ENCODE peak calls at places on chromosomes 7 and 10, in nine cellular contexts. One of them, this sample, is unnamed.

GRCh38 chr10:43961523-43962345 is 313.1 kb upstream of the ZNF32 start:
- DNase-seq in CD8-positive, alpha-beta T cell: peak
- DNase-seq in ovary: peak
- DNase-seq in hepatocyte: no peak
- DNase-seq in MM.1S: no peak
- DNase-seq in chondrocyte: no peak
- DNase-seq in AG10803: no peak
- DNase-seq in mesothelial cell of epicardium: peak
- DNase-seq in activated CD8-positive, alpha-beta T cell treated with anti-CD3 and anti-CD28 coated beads for 36 hours: no peak
- DNase-seq in this sample: no peak

GRCh38 chr10:130737622-130738021 is 573.9 kb downstream of the TCERG1L start:
- DNase-seq in CD8-positive, alpha-beta T cell: no peak
- DNase-seq in ovary: no peak
- DNase-seq in hepatocyte: peak
- DNase-seq in MM.1S: no peak
- DNase-seq in chondrocyte: peak
- DNase-seq in AG10803: no peak
- DNase-seq in mesothelial cell of epicardium: peak
- DNase-seq in activated CD8-positive, alpha-beta T cell treated with anti-CD3 and anti-CD28 coated beads for 36 hours: no peak
- DNase-seq in this sample: no peak

GRCh38 chr10:78684954-78685353 is 383.8 kb upstream of the ZMIZ1 start:
- DNase-seq in CD8-positive, alpha-beta T cell: no peak
- DNase-seq in ovary: no peak
- DNase-seq in hepatocyte: no peak
- DNase-seq in MM.1S: no peak
- DNase-seq in chondrocyte: no peak
- DNase-seq in AG10803: no peak
- DNase-seq in mesothelial cell of epicardium: no peak
- DNase-seq in activated CD8-positive, alpha-beta T cell treated with anti-CD3 and anti-CD28 coated beads for 36 hours: no peak
- DNase-seq in this sample: no peak

GRCh38 chr7:1176891-1177373 is 16.9 kb upstream of the ZFAND2A start:
- DNase-seq in CD8-positive, alpha-beta T cell: peak
- DNase-seq in ovary: peak
- DNase-seq in hepatocyte: peak
- DNase-seq in MM.1S: peak
- DNase-seq in chondrocyte: no peak
- DNase-seq in AG10803: peak
- DNase-seq in mesothelial cell of epicardium: peak
- DNase-seq in activated CD8-positive, alpha-beta T cell treated with anti-CD3 and anti-CD28 coated beads for 36 hours: peak
- DNase-seq in this sample: peak

GRCh38 chr10:72063703-72064391 is 24.5 kb downstream of the SPOCK2 start:
- DNase-seq in CD8-positive, alpha-beta T cell: no peak
- DNase-seq in ovary: no peak
- DNase-seq in hepatocyte: peak
- DNase-seq in MM.1S: no peak
- DNase-seq in chondrocyte: no peak
- DNase-seq in AG10803: no peak
- DNase-seq in mesothelial cell of epicardium: no peak
- DNase-seq in activated CD8-positive, alpha-beta T cell treated with anti-CD3 and anti-CD28 coated beads for 36 hours: no peak
- DNase-seq in this sample: no peak

GRCh38 chr7:76337147-76337546 is 21.6 kb downstream of the YWHAG start:
- DNase-seq in CD8-positive, alpha-beta T cell: no peak
- DNase-seq in ovary: no peak
- DNase-seq in hepatocyte: no peak
- DNase-seq in MM.1S: no peak
- DNase-seq in chondrocyte: no peak
- DNase-seq in AG10803: no peak
- DNase-seq in mesothelial cell of epicardium: no peak
- DNase-seq in activated CD8-positive, alpha-beta T cell treated with anti-CD3 and anti-CD28 coated beads for 36 hours: no peak
- DNase-seq in this sample: no peak

GRCh38 chr10:126701526-126701925 is 31.0 kb upstream of the C10orf90 start:
- DNase-seq in CD8-positive, alpha-beta T cell: no peak
- DNase-seq in ovary: no peak
- DNase-seq in hepatocyte: no peak
- DNase-seq in MM.1S: no peak
- DNase-seq in chondrocyte: no peak
- DNase-seq in AG10803: no peak
- DNase-seq in mesothelial cell of epicardium: no peak
- DNase-seq in activated CD8-positive, alpha-beta T cell treated with anti-CD3 and anti-CD28 coated beads for 36 hours: no peak
- DNase-seq in this sample: no peak

GRCh38 chr7:48365010-48365409 is 193.8 kb downstream of the ABCA13 start:
- DNase-seq in CD8-positive, alpha-beta T cell: no peak
- DNase-seq in ovary: no peak
- DNase-seq in hepatocyte: no peak
- DNase-seq in MM.1S: no peak
- DNase-seq in chondrocyte: no peak
- DNase-seq in AG10803: no peak
- DNase-seq in mesothelial cell of epicardium: no peak
- DNase-seq in activated CD8-positive, alpha-beta T cell treated with anti-CD3 and anti-CD28 coated beads for 36 hours: no peak
- DNase-seq in this sample: no peak

GRCh38 chr7:68313806-68314205 is 1284.5 kb upstream of the AUTS2 start:
- DNase-seq in CD8-positive, alpha-beta T cell: no peak
- DNase-seq in ovary: no peak
- DNase-seq in hepatocyte: no peak
- DNase-seq in MM.1S: no peak
- DNase-seq in chondrocyte: no peak
- DNase-seq in AG10803: no peak
- DNase-seq in mesothelial cell of epicardium: no peak
- DNase-seq in activated CD8-positive, alpha-beta T cell treated with anti-CD3 and anti-CD28 coated beads for 36 hours: no peak
- DNase-seq in this sample: no peak

GRCh38 chr7:5177060-5177459 is 13.0 kb upstream of the WIPI2 start:
- DNase-seq in CD8-positive, alpha-beta T cell: no peak
- DNase-seq in ovary: peak
- DNase-seq in hepatocyte: no peak
- DNase-seq in MM.1S: no peak
- DNase-seq in chondrocyte: no peak
- DNase-seq in AG10803: peak
- DNase-seq in mesothelial cell of epicardium: no peak
- DNase-seq in activated CD8-positive, alpha-beta T cell treated with anti-CD3 and anti-CD28 coated beads for 36 hours: no peak
- DNase-seq in this sample: no peak

GRCh38 chr10:104123397-104123796 is 1.4 kb downstream of the SFR1 start:
- DNase-seq in CD8-positive, alpha-beta T cell: no peak
- DNase-seq in ovary: no peak
- DNase-seq in hepatocyte: no peak
- DNase-seq in MM.1S: peak
- DNase-seq in chondrocyte: no peak
- DNase-seq in AG10803: peak
- DNase-seq in mesothelial cell of epicardium: no peak
- DNase-seq in activated CD8-positive, alpha-beta T cell treated with anti-CD3 and anti-CD28 coated beads for 36 hours: no peak
- DNase-seq in this sample: peak
- TF ChIP-seq CTCF in CD8-positive, alpha-beta T cell: no peak
- TF ChIP-seq CTCF in ovary: no peak
- TF ChIP-seq CTCF in hepatocyte: peak
- TF ChIP-seq CTCF in MM.1S: peak
- TF ChIP-seq CTCF in chondrocyte: peak
- TF ChIP-seq CTCF in AG10803: peak
- TF ChIP-seq CTCF in mesothelial cell of epicardium: no peak
- TF ChIP-seq CTCF in activated CD8-positive, alpha-beta T cell treated with anti-CD3 and anti-CD28 coated beads for 36 hours: no peak
- TF ChIP-seq CTCF in this sample: peak

GRCh38 chr10:96831867-96832720 is at the start of gene LCOR:
- DNase-seq in CD8-positive, alpha-beta T cell: peak
- DNase-seq in ovary: peak
- DNase-seq in hepatocyte: peak
- DNase-seq in MM.1S: peak
- DNase-seq in chondrocyte: peak
- DNase-seq in AG10803: peak
- DNase-seq in mesothelial cell of epicardium: peak
- DNase-seq in activated CD8-positive, alpha-beta T cell treated with anti-CD3 and anti-CD28 coated beads for 36 hours: peak
- DNase-seq in this sample: peak

GRCh38 chr10:96833220-96834001 is 1.3 kb downstream of the LCOR start:
- DNase-seq in CD8-positive, alpha-beta T cell: peak
- DNase-seq in ovary: no peak
- DNase-seq in hepatocyte: peak
- DNase-seq in MM.1S: no peak
- DNase-seq in chondrocyte: no peak
- DNase-seq in AG10803: no peak
- DNase-seq in mesothelial cell of epicardium: peak
- DNase-seq in activated CD8-positive, alpha-beta T cell treated with anti-CD3 and anti-CD28 coated beads for 36 hours: peak
- DNase-seq in this sample: no peak

GRCh38 chr10:96831200-96831866 is 765 bp upstream of the LCOR start:
- DNase-seq in CD8-positive, alpha-beta T cell: no peak
- DNase-seq in ovary: no peak
- DNase-seq in hepatocyte: no peak
- DNase-seq in MM.1S: no peak
- DNase-seq in chondrocyte: no peak
- DNase-seq in AG10803: no peak
- DNase-seq in mesothelial cell of epicardium: no peak
- DNase-seq in activated CD8-positive, alpha-beta T cell treated with anti-CD3 and anti-CD28 coated beads for 36 hours: no peak
- DNase-seq in this sample: no peak

GRCh38 chr10:96834121-96834520 is 2.0 kb downstream of the LCOR start:
- DNase-seq in CD8-positive, alpha-beta T cell: no peak
- DNase-seq in ovary: no peak
- DNase-seq in hepatocyte: peak
- DNase-seq in MM.1S: no peak
- DNase-seq in chondrocyte: no peak
- DNase-seq in AG10803: no peak
- DNase-seq in mesothelial cell of epicardium: no peak
- DNase-seq in activated CD8-positive, alpha-beta T cell treated with anti-CD3 and anti-CD28 coated beads for 36 hours: no peak
- DNase-seq in this sample: no peak

GRCh38 chr10:96832721-96833219 is 672 bp downstream of the LCOR start:
- DNase-seq in CD8-positive, alpha-beta T cell: peak
- DNase-seq in ovary: peak
- DNase-seq in hepatocyte: peak
- DNase-seq in MM.1S: peak
- DNase-seq in chondrocyte: peak
- DNase-seq in AG10803: peak
- DNase-seq in mesothelial cell of epicardium: peak
- DNase-seq in activated CD8-positive, alpha-beta T cell treated with anti-CD3 and anti-CD28 coated beads for 36 hours: peak
- DNase-seq in this sample: peak
- TF ChIP-seq CTCF in CD8-positive, alpha-beta T cell: no peak
- TF ChIP-seq CTCF in ovary: no peak
- TF ChIP-seq CTCF in hepatocyte: no peak
- TF ChIP-seq CTCF in MM.1S: no peak
- TF ChIP-seq CTCF in chondrocyte: peak
- TF ChIP-seq CTCF in AG10803: no peak
- TF ChIP-seq CTCF in mesothelial cell of epicardium: no peak
- TF ChIP-seq CTCF in activated CD8-positive, alpha-beta T cell treated with anti-CD3 and anti-CD28 coated beads for 36 hours: no peak
- TF ChIP-seq CTCF in this sample: no peak

DNA sequence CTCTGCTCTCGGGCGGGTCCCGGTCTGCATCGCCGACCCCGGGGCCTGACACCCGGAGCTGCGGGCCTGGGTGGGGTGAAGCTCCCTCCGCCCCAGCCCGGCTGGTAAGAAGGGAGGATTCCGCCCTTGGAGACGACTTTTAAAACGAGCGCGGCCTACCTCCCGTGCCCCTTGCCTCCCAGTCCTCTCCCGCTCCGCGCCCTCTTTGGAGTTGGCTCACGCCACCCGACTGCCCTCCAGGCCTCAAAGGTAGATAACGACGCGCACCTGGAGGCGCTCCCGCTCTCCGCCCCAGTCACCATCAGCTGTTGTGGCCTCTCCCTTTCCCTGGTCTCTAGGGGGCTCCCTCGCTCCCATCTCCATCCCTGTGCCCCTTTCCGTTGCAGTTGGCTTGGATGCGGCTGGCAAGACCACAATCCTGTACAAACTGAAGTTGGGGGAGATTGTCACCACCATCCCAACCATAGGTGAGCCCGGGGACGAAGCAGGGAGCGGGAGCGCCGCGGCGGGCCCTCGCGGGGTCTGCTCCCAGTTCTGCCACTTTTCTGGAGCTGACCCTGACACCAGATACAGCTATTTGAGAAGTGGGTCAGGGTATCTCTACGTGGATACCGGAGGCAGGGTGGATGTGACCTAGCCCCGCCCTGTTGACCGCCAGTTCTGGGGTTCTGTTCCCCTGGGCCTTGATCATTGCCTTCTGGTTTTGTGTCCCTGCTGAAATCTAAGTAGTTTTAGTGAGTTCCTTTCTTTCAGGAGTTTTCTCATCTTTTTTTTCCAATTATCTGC is 679 bp downstream of the ARF5 start:
- DNase-seq in CD8-positive, alpha-beta T cell: peak
- DNase-seq in ovary: peak
- DNase-seq in hepatocyte: peak
- DNase-seq in MM.1S: peak
- DNase-seq in chondrocyte: no peak
- DNase-seq in AG10803: peak
- DNase-seq in mesothelial cell of epicardium: peak
- DNase-seq in activated CD8-positive, alpha-beta T cell treated with anti-CD3 and anti-CD28 coated beads for 36 hours: peak
- DNase-seq in this sample: peak
- TF ChIP-seq CTCF in CD8-positive, alpha-beta T cell: no peak
- TF ChIP-seq CTCF in ovary: peak
- TF ChIP-seq CTCF in hepatocyte: peak
- TF ChIP-seq CTCF in MM.1S: peak
- TF ChIP-seq CTCF in chondrocyte: peak
- TF ChIP-seq CTCF in AG10803: peak
- TF ChIP-seq CTCF in mesothelial cell of epicardium: no peak
- TF ChIP-seq CTCF in activated CD8-positive, alpha-beta T cell treated with anti-CD3 and anti-CD28 coated beads for 36 hours: no peak
- TF ChIP-seq CTCF in this sample: peak

GRCh38 chr10:14878266-14879054 is at the start of gene SUV39H2:
- DNase-seq in CD8-positive, alpha-beta T cell: peak
- DNase-seq in ovary: peak
- DNase-seq in hepatocyte: peak
- DNase-seq in MM.1S: peak
- DNase-seq in chondrocyte: peak
- DNase-seq in AG10803: peak
- DNase-seq in mesothelial cell of epicardium: peak
- DNase-seq in activated CD8-positive, alpha-beta T cell treated with anti-CD3 and anti-CD28 coated beads for 36 hours: peak
- DNase-seq in this sample: peak
- TF ChIP-seq CTCF in CD8-positive, alpha-beta T cell: no peak
- TF ChIP-seq CTCF in ovary: no peak
- TF ChIP-seq CTCF in hepatocyte: no peak
- TF ChIP-seq CTCF in MM.1S: no peak
- TF ChIP-seq CTCF in chondrocyte: no peak
- TF ChIP-seq CTCF in AG10803: no peak
- TF ChIP-seq CTCF in mesothelial cell of epicardium: no peak
- TF ChIP-seq CTCF in activated CD8-positive, alpha-beta T cell treated with anti-CD3 and anti-CD28 coated beads for 36 hours: no peak
- TF ChIP-seq CTCF in this sample: no peak

GRCh38 chr7:155398944-155399343 is 59.0 kb upstream of the EN2 start:
- DNase-seq in CD8-positive, alpha-beta T cell: no peak
- DNase-seq in ovary: no peak
- DNase-seq in hepatocyte: no peak
- DNase-seq in MM.1S: no peak
- DNase-seq in chondrocyte: no peak
- DNase-seq in AG10803: no peak
- DNase-seq in mesothelial cell of epicardium: no peak
- DNase-seq in activated CD8-positive, alpha-beta T cell treated with anti-CD3 and anti-CD28 coated beads for 36 hours: peak
- DNase-seq in this sample: no peak
- TF ChIP-seq CTCF in CD8-positive, alpha-beta T cell: no peak
- TF ChIP-seq CTCF in ovary: no peak
- TF ChIP-seq CTCF in hepatocyte: no peak
- TF ChIP-seq CTCF in MM.1S: peak
- TF ChIP-seq CTCF in chondrocyte: peak
- TF ChIP-seq CTCF in AG10803: no peak
- TF ChIP-seq CTCF in mesothelial cell of epicardium: no peak
- TF ChIP-seq CTCF in activated CD8-positive, alpha-beta T cell treated with anti-CD3 and anti-CD28 coated beads for 36 hours: peak
- TF ChIP-seq CTCF in this sample: no peak

DNA sequence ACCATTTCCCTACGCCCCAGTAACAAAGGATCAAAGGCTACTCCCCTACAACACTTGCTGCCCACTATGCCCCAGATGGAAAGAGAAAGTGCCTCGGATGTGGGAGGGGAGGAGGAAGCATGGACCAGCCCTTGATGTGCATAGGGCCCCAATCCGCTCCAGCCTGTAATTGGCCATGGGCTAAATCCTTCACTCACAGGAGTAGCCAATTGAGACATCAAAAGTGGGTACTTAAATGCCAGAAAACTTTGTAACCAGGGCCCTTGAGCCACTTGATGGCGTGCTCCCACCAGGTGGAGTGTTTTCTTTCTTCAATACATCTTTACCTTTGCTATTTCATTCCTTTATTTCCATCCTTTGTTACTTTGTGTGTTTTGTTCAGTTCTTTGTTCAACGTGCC is 500.5 kb upstream of the LRRN3 start:
- DNase-seq in CD8-positive, alpha-beta T cell: no peak
- DNase-seq in ovary: no peak
- DNase-seq in hepatocyte: no peak
- DNase-seq in MM.1S: no peak
- DNase-seq in chondrocyte: no peak
- DNase-seq in AG10803: no peak
- DNase-seq in mesothelial cell of epicardium: no peak
- DNase-seq in activated CD8-positive, alpha-beta T cell treated with anti-CD3 and anti-CD28 coated beads for 36 hours: peak
- DNase-seq in this sample: no peak
- TF ChIP-seq CTCF in CD8-positive, alpha-beta T cell: no peak
- TF ChIP-seq CTCF in ovary: no peak
- TF ChIP-seq CTCF in hepatocyte: no peak
- TF ChIP-seq CTCF in MM.1S: no peak
- TF ChIP-seq CTCF in chondrocyte: no peak
- TF ChIP-seq CTCF in AG10803: no peak
- TF ChIP-seq CTCF in mesothelial cell of epicardium: no peak
- TF ChIP-seq CTCF in activated CD8-positive, alpha-beta T cell treated with anti-CD3 and anti-CD28 coated beads for 36 hours: no peak
- TF ChIP-seq CTCF in this sample: no peak

This sample was measured in GM20000.